ENCODE peak calls at places on chromosomes 13 and 19, in eight cellular contexts. W is transverse colon, J is K562, A is left ventricle myocardium inferior, L is fibroblast of mammary gland, R is kidney epithelial cell, V is astrocyte of the cerebellum, P is BJ. D is an unnamed sample.

GRCh38 chr19:31112158-31112557 is 237.1 kb downstream of the TSHZ3 start:
- DNase-seq in W (no peak), J (no peak), A (no peak), L (no peak), R (no peak), V (no peak), P (no peak), D (no peak)

GRCh38 chr19:39327990-39328705 is 7.5 kb upstream of the LRFN1 start:
- DNase-seq in W (peak; percentile 87), J (peak; percentile 80), A (peak; percentile 82), L (peak; percentile 58), R (no peak), V (peak; percentile 42), P (no peak), D (peak; percentile 67)

GRCh38 chr19:48127561-48127960 is 16.9 kb upstream of the PLA2G4C start:
- DNase-seq in W (no peak), J (no peak), A (no peak), L (no peak), R (no peak), V (no peak), P (no peak), D (no peak)

GRCh38 chr13:36344886-36345437 is 1.2 kb downstream of the SPART start:
- DNase-seq in W (no peak), J (peak; percentile 7), A (no peak), L (peak; percentile 38), R (no peak), V (no peak), P (no peak), D (no peak)

GRCh38 chr13:43124495-43124894 is 101.1 kb downstream of the DNAJC15 start:
- DNase-seq in W (no peak), J (no peak), A (no peak), L (no peak), R (no peak), V (no peak), P (no peak), D (no peak)

GRCh38 chr19:47699360-47699917 is 13.8 kb upstream of the EHD2 start:
- DNase-seq in W (peak; percentile 52), J (peak; percentile 82), A (no peak), L (peak; percentile 45), R (no peak), V (no peak), P (no peak), D (peak; percentile 36)

GRCh38 chr13:76707360-76707759 is 178.8 kb downstream of the KCTD12 start:
- DNase-seq in W (no peak), J (no peak), A (no peak), L (peak; percentile 72), R (no peak), V (no peak), P (no peak), D (no peak)

GRCh38 chr19:42552086-42553065 is 24.1 kb upstream of the CEACAM1 start:
- DNase-seq in W (no peak), J (no peak), A (no peak), L (no peak), R (no peak), V (no peak), P (no peak), D (no peak)

GRCh38 chr13:41621716-41622508 is 164.6 kb downstream of the RGCC start:
- DNase-seq in W (no peak), J (no peak), A (no peak), L (peak; percentile 58), R (no peak), V (no peak), P (no peak), D (peak; percentile 85)

GRCh38 chr13:24341439-24341838 is 32.1 kb downstream of the C1QTNF9 start:
- DNase-seq in W (no peak), J (no peak), A (no peak), L (peak; percentile 48), R (no peak), V (no peak), P (no peak), D (no peak)

GRCh38 chr13:50829226-50829625 is 14.3 kb downstream of the DLEU7 start:
- DNase-seq in W (no peak), J (no peak), A (no peak), L (no peak), R (no peak), V (no peak), P (no peak), D (no peak)

GRCh38 chr13:112882555-112883024 is 86.4 kb upstream of the MCF2L start:
- DNase-seq in W (no peak), J (no peak), A (no peak), L (no peak), R (no peak), V (no peak), P (no peak), D (no peak)

GRCh38 chr13:97266328-97266727 is 44.2 kb downstream of the MBNL2 start:
- DNase-seq in W (no peak), J (no peak), A (no peak), L (no peak), R (no peak), V (no peak), P (no peak), D (no peak)

GRCh38 chr13:26280295-26280694 is 26.4 kb downstream of the CDK8 start:
- DNase-seq in W (no peak), J (no peak), A (no peak), L (peak; percentile 47), R (no peak), V (no peak), P (peak; percentile 24), D (no peak)

GRCh38 chr19:21439372-21439771 is 42.4 kb downstream of the ZNF493 start:
- DNase-seq in W (no peak), J (no peak), A (no peak), L (no peak), R (no peak), V (no peak), P (no peak), D (peak; percentile 33)

GRCh38 chr13:76516013-76516412 is 370.2 kb downstream of the KCTD12 start:
- DNase-seq in W (no peak), J (no peak), A (no peak), L (peak; percentile 89), R (no peak), V (peak; percentile 68), P (peak; percentile 46), D (peak; percentile 86)

GRCh38 chr19:33390120-33390907 is 16.8 kb downstream of the CEBPG start:
- DNase-seq in W (peak; percentile 45), J (no peak), A (peak; percentile 69), L (peak; percentile 20), R (no peak), V (peak; percentile 56), P (no peak), D (peak; percentile 33)

GRCh38 chr19:2289714-2290435 is 7.9 kb upstream of the PEAK3 start:
- DNase-seq in W (peak; percentile 53), J (peak; percentile 58), A (peak; percentile 42), L (no peak), R (no peak), V (no peak), P (no peak), D (no peak)

GRCh38 chr19:1073063-1073955 is 6.3 kb downstream of the ARHGAP45 start:
- DNase-seq in W (no peak), J (peak; percentile 68), A (no peak), L (no peak), R (no peak), V (no peak), P (no peak), D (no peak)

GRCh38 chr19:11254662-11255061 is 7.7 kb downstream of the DOCK6 start:
- DNase-seq in W (no peak), J (no peak), A (no peak), L (no peak), R (no peak), V (no peak), P (no peak), D (no peak)
- TF ChIP-seq CTCF in W (peak; percentile 23), J (no peak), A (peak; percentile 29), L (no peak), R (peak; percentile 26), V (no peak), P (no peak), D (no peak)

DNA sequence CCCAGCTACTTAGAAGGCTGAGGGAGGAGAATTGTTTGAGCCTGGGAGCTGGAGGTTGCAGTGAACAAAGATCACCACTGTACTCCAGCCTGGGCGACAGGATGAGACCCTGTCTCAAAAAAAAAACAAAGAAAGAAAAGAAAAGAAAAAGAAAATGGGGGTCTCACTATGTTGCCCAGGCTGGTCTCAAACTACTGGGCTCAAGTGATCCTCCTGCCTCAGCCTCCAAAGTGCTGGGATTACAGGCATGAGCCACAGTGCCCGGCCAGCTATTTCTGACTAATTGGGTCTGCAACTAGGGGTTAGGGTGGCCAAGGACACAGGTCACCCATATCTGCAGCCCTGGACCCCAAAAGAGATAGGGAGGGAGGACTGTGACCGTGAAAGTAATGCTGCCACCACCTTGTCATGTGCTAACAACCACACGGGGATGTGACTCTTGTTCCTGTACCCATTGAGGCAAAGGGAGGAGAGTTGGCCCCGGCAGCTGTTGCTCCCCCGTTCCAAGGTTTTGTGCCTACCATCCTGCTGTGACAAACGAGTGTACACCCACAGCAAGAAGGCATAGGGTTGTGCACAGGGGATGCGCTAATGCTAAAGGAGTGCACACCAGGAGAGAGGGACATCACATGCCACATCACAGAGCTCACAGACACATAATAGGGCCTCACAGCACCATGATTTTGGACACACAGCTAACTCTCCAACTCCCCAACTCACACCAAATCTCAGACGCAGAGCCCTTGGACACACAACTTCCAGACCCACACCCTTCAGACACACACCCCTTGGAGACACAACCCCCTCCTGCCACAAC is 619 bp downstream of the MEF2B start:
- DNase-seq in W (no peak), J (no peak), A (no peak), L (no peak), R (no peak), V (no peak), P (no peak), D (no peak)
- H3K4me3 ChIP-seq in W (no peak overlapping the region), J (peak overlapping the region; percentile 34), A (peak overlapping the region; percentile 56), L (no peak overlapping the region), R (no peak overlapping the region), V (no peak overlapping the region), P (peak overlapping the region; percentile 23), D (peak overlapping the region; percentile 40)

GRCh38 chr13:114236224-114236623 is 1.5 kb downstream of the CDC16 start:
- DNase-seq in W (no peak), J (no peak), A (no peak), L (no peak), R (no peak), V (no peak), P (no peak), D (no peak)

GRCh38 chr13:114237415-114238112 is 2.9 kb downstream of the CDC16 start:
- DNase-seq in W (no peak), J (peak; percentile 24), A (no peak), L (no peak), R (no peak), V (no peak), P (no peak), D (no peak)

GRCh38 chr13:114234266-114234644 is 442 bp upstream of the CDC16 start:
- DNase-seq in W (no peak), J (no peak), A (no peak), L (no peak), R (no peak), V (no peak), P (no peak), D (no peak)

GRCh38 chr13:114234645-114235421 is at the start of gene CDC16:
- DNase-seq in W (peak; percentile 95), J (peak; percentile 93), A (peak; percentile 94), L (peak; percentile 87), R (peak; percentile 62), V (peak; percentile 72), P (peak; percentile 22), D (peak; percentile 90)

GRCh38 chr13:114235697-114236096 is 1.0 kb downstream of the CDC16 start:
- DNase-seq in W (no peak), J (no peak), A (no peak), L (peak; percentile 22), R (no peak), V (no peak), P (no peak), D (peak; percentile 11)
- TF ChIP-seq CTCF in W (no peak), J (no peak), A (no peak), L (no peak), R (no peak), V (no peak), P (no peak), D (no peak)

GRCh38 chr19:13978721-13979191 is 26.4 kb downstream of the DCAF15 start:
- DNase-seq in W (no peak), J (no peak), A (no peak), L (no peak), R (no peak), V (no peak), P (no peak), D (no peak)
- H3K4me3 ChIP-seq in W (peak overlapping the region; percentile 28), J (no peak overlapping the region), A (peak overlapping the region; percentile 71), L (no peak overlapping the region), R (peak overlapping the region; percentile 18), V (no peak overlapping the region), P (peak overlapping the region; percentile 16), D (peak overlapping the region; percentile 43)

D was measured in fibroblast of villous mesenchyme.